ENCODE peak calls at places on chromosomes 6 and 20, in four cellular contexts. A, P, Q and V are unnamed samples. For H3K27me3, the result is how much of the 10 kb centered on the place peaks cover.

GRCh38 chr6:3310710-3311109 is 52.0 kb downstream of the PSMG4 start:
- DNase-seq in A (no peak), P (no peak), Q (no peak), V (peak)

GRCh38 chr20:61819921-61820825 is 245.5 kb downstream of the TAF4 start:
- DNase-seq in A (no peak), P (no peak), Q (no peak), V (no peak)

GRCh38 chr20:60057866-60058807 is 99.9 kb downstream of the CDH26 start:
- DNase-seq in A (peak), P (peak), Q (no peak), V (peak)

GRCh38 chr6:161139766-161140553 is 133.9 kb downstream of the AGPAT4 start:
- DNase-seq in A (no peak), P (no peak), Q (no peak), V (no peak)

GRCh38 chr20:19858972-19859371 is 100.9 kb downstream of the RIN2 start:
- DNase-seq in A (no peak), P (no peak), Q (no peak), V (no peak)

GRCh38 chr6:3687847-3688246 is 63.7 kb downstream of the PXDC1 start:
- DNase-seq in A (no peak), P (no peak), Q (no peak), V (no peak)

GRCh38 chr6:168309183-168309582 is 10.4 kb downstream of the DACT2 start:
- DNase-seq in A (no peak), P (no peak), Q (no peak), V (no peak)

GRCh38 chr6:35092362-35093117 is 48.6 kb downstream of the TCP11 start:
- DNase-seq in A (no peak), P (peak), Q (peak), V (no peak)

GRCh38 chr6:170096191-170096802 is 194.6 kb downstream of the DLL1 start:
- DNase-seq in A (no peak), P (no peak), Q (no peak), V (no peak)

GRCh38 chr6:107692351-107692750 is 131.8 kb downstream of the SCML4 start:
- DNase-seq in A (no peak), P (peak), Q (no peak), V (no peak)

GRCh38 chr6:40715501-40716403 is 128.6 kb upstream of the LRFN2 start:
- DNase-seq in A (no peak), P (no peak), Q (no peak), V (no peak)

GRCh38 chr20:38812915-38813573 is 7.5 kb downstream of the PPP1R16B start:
- DNase-seq in A (no peak), P (no peak), Q (no peak), V (no peak)

GRCh38 chr6:72798196-72798595 is 176.3 kb downstream of the KCNQ5 start:
- DNase-seq in A (no peak), P (peak), Q (no peak), V (peak)

GRCh38 chr6:57210060-57210459 is 12.0 kb downstream of the RAB23 start:
- DNase-seq in A (no peak), P (no peak), Q (no peak), V (no peak)

GRCh38 chr6:118505656-118506055 is 42.4 kb upstream of the PLN start:
- DNase-seq in A (no peak), P (no peak), Q (no peak), V (no peak)

GRCh38 chr6:168671863-168672546 is 231.0 kb downstream of the SMOC2 start:
- DNase-seq in A (no peak), P (no peak), Q (no peak), V (no peak)

GRCh38 chr6:150153905-150154492 is 11.2 kb downstream of the PPP1R14C start:
- DNase-seq in A (no peak), P (no peak), Q (no peak), V (no peak)

GRCh38 chr6:3361312-3362037 is 95.4 kb downstream of the SLC22A23 start:
- DNase-seq in A (no peak), P (no peak), Q (no peak), V (no peak)

GRCh38 chr20:49424536-49424935 is 57.9 kb downstream of the KCNB1 start:
- DNase-seq in A (peak), P (no peak), Q (no peak), V (peak)

GRCh38 chr6:17031961-17032360 is 69.9 kb upstream of the STMND1 start:
- DNase-seq in A (peak), P (no peak), Q (no peak), V (no peak)

GRCh38 chr20:20837574-20838021 is 125.2 kb upstream of the RALGAPA2 start:
- DNase-seq in A (peak), P (peak), Q (no peak), V (peak)

DNA sequence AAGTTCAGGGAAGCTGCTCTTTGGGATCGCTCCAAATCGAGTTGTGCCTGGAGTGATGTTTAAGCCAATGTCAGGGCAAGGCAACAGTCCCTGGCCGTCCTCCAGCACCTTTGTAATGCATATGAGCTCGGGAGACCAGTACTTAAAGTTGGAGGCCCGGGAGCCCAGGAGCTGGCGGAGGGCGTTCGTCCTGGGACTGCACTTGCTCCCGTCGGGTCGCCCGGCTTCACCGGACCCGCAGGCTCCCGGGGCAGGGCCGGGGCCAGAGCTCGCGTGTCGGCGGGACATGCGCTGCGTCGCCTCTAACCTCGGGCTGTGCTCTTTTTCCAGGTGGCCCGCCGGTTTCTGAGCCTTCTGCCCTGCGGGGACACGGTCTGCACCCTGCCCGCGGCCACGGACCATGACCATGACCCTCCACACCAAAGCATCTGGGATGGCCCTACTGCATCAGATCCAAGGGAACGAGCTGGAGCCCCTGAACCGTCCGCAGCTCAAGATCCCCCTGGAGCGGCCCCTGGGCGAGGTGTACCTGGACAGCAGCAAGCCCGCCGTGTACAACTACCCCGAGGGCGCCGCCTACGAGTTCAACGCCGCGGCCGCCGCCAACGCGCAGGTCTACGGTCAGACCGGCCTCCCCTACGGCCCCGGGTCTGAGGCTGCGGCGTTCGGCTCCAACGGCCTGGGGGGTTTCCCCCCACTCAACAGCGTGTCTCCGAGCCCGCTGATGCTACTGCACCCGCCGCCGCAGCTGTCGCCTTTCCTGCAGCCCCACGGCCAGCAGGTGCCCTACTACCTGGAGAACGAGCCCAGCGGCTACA is at the start of gene ESR1:
- DNase-seq in A (no peak), P (peak), Q (no peak), V (peak)
- H3K27me3 ChIP-seq in A (under half), P (under half), Q (under half), V (half or more)

DNA sequence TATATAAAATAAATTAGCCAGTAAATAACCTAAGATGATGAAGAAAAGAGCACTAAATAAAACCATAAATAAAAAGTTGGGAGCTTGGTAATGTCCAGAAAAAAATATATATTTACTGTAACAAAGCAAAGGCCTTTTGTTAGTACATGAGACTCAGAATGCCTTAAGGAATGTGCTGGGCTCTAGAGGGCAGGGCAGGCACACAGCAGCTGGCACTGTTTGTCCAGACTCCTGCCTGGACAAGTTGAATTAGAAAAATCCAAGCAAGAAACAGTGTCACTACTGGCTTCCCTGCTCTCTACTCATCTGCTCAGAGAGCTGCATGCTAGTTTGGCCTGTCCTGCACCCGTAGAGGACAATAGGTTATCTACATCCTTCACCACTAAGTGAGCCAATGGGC is 8.8 kb downstream of the DEFB129 start:
- DNase-seq in A (no peak), P (peak), Q (no peak), V (no peak)
- TF ChIP-seq CTCF in A (no peak), P (peak), Q (no peak), V (peak)

GRCh38 chr20:15154070-15154469 is 816.7 kb upstream of the FLRT3 start:
- DNase-seq in A (no peak), P (no peak), Q (no peak), V (no peak)
- H3K27me3 ChIP-seq in A (under half), P (under half), Q (under half), V (under half)

DNA sequence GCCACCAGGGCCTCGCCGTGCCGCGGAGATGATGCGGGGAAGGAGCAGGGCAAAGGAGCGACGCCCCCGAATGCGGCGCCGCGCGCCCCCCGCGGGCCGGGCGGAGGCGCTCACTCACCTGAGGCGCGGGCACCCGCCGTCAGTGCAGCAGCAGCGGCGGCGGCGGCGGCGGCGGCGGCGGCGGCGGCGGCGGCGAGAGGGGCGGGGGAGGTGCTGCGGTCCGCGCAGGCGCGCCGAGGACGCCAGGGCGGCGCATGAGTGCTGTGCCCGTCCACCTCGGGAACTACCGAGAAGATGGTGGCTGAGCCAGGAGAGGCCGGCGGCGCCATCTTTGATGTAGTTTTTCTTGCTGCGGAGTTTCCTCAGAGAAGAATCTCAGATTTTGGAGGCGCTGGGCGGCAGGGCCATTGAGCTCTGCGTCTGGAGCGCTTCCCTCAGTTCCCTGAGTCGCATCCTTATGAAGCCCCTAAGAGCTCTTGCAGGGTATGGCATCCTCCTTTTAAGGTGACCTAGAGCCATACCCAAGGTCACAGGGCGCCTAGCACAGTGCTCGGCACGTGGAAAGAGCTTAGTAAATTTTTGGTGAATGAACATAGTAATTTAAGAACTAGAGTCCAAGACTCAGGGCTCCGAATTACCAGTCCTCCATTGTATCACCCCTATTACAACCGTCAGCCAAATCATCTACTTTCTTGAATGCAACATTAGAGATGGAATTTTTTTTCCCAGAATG is at the start of gene NDRG3:
- DNase-seq in A (peak), P (peak), Q (peak), V (peak)
- TF ChIP-seq CTCF in A (peak), P (no peak), Q (no peak), V (no peak)

GRCh38 chr6:39225543-39225942 is 3.7 kb downstream of the KCNK5 start:
- DNase-seq in A (no peak), P (no peak), Q (no peak), V (no peak)

GRCh38 chr6:39223535-39223934 is 5.7 kb downstream of the KCNK5 start:
- DNase-seq in A (no peak), P (no peak), Q (no peak), V (no peak)

GRCh38 chr6:39224523-39225182 is 4.6 kb downstream of the KCNK5 start:
- DNase-seq in A (no peak), P (no peak), Q (no peak), V (no peak)

GRCh38 chr6:39225946-39226437 is 3.3 kb downstream of the KCNK5 start:
- DNase-seq in A (no peak), P (no peak), Q (no peak), V (no peak)

GRCh38 chr6:39224058-39224457 is 5.2 kb downstream of the KCNK5 start:
- DNase-seq in A (no peak), P (no peak), Q (no peak), V (no peak)
- H3K27me3 ChIP-seq in A (under half), P (under half), Q (under half), V (under half)

DNA sequence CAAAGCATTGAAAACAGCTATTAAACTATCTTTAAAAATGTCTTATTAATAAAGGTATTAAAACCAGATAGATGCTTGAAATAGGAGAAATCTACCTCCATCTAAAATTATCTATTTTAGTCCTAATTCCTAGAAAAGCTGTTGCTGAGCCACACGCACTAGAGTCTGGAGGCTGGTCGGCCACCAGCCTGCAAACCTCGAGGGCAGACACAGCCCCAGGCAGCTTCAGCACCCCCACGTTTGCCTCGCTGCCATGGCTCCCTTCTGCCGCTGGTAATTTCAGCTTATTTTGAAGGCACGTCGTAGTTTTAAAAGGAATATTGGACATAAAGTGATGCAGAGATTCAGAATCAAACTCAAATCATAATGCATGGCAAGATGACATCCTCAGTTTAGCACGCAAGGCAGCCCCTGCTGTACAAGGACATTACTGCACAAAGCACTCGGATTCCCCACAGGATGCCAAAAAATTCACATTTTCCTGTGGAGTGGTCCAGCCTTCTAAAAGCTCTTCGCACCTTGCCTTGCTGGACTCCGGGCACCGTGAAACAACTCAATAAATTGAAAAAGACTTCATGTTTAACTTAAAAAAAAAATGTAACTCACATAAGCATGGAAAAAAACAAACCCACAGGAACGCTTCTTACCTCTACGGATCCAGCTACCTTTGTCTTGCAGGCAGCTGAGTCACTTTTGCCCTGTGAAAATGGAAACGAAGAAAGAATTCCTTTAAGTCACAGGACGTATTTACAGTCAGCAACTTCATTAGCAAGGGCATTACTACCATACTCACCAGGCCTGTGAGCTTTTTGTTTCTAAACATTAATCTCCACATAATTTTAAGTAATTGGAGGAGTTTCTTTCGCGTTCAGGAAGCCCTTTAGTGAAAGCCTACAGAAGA is 143.4 kb upstream of the RPS6KA2 start:
- DNase-seq in A (no peak), P (no peak), Q (no peak), V (no peak)
- TF ChIP-seq CTCF in A (no peak), P (no peak), Q (peak), V (peak)

GRCh38 chr6:32790306-32790705 is 26.5 kb downstream of the HLA-DOB start:
- DNase-seq in A (no peak), P (no peak), Q (no peak), V (no peak)
- H3K27me3 ChIP-seq in A (under half), P (under half), Q (under half), V (half or more)